ENCODE peak calls at places on chromosomes 6 and 20, in five cellular contexts. One of them, this sample, is unnamed.

GRCh38 chr20:44083220-44083933 is 103.6 kb downstream of the JPH2 start:
- DNase-seq in IMR-90: peak; percentile 58
- DNase-seq in MM.1S: no peak
- DNase-seq in hepatocyte: peak; percentile 36
- DNase-seq in OCI-LY7: no peak
- DNase-seq in this sample: no peak

GRCh38 chr20:62921119-62921687 is 5.1 kb downstream of the DIDO1 start:
- DNase-seq in IMR-90: peak; percentile 53
- DNase-seq in hepatocyte: peak; percentile 85
- DNase-seq in OCI-LY7: peak; percentile 64
- DNase-seq in MM.1S: peak; percentile 16
- DNase-seq in this sample: peak; percentile 85

GRCh38 chr20:20498081-20498861 is 130.4 kb downstream of the INSM1 start:
- DNase-seq in MM.1S: no peak
- DNase-seq in hepatocyte: no peak
- DNase-seq in IMR-90: peak; percentile 82
- DNase-seq in OCI-LY7: no peak
- DNase-seq in this sample: peak; percentile 60

GRCh38 chr6:87473419-87473903 is 687 bp downstream of the SLC35A1 start:
- DNase-seq in MM.1S: peak; percentile 60
- DNase-seq in IMR-90: peak; percentile 44
- DNase-seq in hepatocyte: peak; percentile 75
- DNase-seq in OCI-LY7: peak; percentile 73
- DNase-seq in this sample: peak; percentile 39

GRCh38 chr6:11163932-11164331 is 52.4 kb upstream of the ERVFRD-1 start:
- DNase-seq in IMR-90: no peak
- DNase-seq in MM.1S: no peak
- DNase-seq in OCI-LY7: no peak
- DNase-seq in hepatocyte: no peak
- DNase-seq in this sample: no peak

GRCh38 chr20:63167918-63168520 is 47.9 kb downstream of the YTHDF1 start:
- DNase-seq in MM.1S: no peak
- DNase-seq in OCI-LY7: no peak
- DNase-seq in IMR-90: no peak
- DNase-seq in hepatocyte: no peak
- DNase-seq in this sample: no peak

GRCh38 chr6:124888581-124889371 is 73.5 kb upstream of the RNF217 start:
- DNase-seq in hepatocyte: no peak
- DNase-seq in OCI-LY7: no peak
- DNase-seq in IMR-90: peak; percentile 3
- DNase-seq in MM.1S: no peak
- DNase-seq in this sample: no peak

GRCh38 chr20:33667245-33668086 is 723 bp downstream of the ACTL10 start:
- DNase-seq in hepatocyte: no peak
- DNase-seq in MM.1S: peak; percentile 82
- DNase-seq in IMR-90: peak; percentile 54
- DNase-seq in OCI-LY7: peak; percentile 54
- DNase-seq in this sample: no peak

GRCh38 chr6:29651413-29652197 is 5.3 kb upstream of the MOG start:
- DNase-seq in IMR-90: peak; percentile 37
- DNase-seq in OCI-LY7: peak; percentile 55
- DNase-seq in MM.1S: peak; percentile 46
- DNase-seq in hepatocyte: peak; percentile 52
- DNase-seq in this sample: peak; percentile 21

GRCh38 chr20:14189794-14190402 is 147.5 kb downstream of the FLRT3 start:
- DNase-seq in MM.1S: peak; percentile 46
- DNase-seq in IMR-90: peak; percentile 62
- DNase-seq in hepatocyte: peak; percentile 67
- DNase-seq in OCI-LY7: peak; percentile 1
- DNase-seq in this sample: peak; percentile 25

GRCh38 chr20:7217606-7218005 is 450.1 kb downstream of the BMP2 start:
- DNase-seq in MM.1S: no peak
- DNase-seq in hepatocyte: no peak
- DNase-seq in OCI-LY7: no peak
- DNase-seq in IMR-90: no peak
- DNase-seq in this sample: no peak
- H2AFZ ChIP-seq in MM.1S: no peak overlapping the region
- H2AFZ ChIP-seq in hepatocyte: no peak overlapping the region
- H2AFZ ChIP-seq in OCI-LY7: no peak overlapping the region
- H2AFZ ChIP-seq in IMR-90: no peak overlapping the region
- H2AFZ ChIP-seq in this sample: no peak overlapping the region

GRCh38 chr6:53718597-53719460 is 53.3 kb upstream of the KLHL31 start:
- DNase-seq in hepatocyte: peak; percentile 89
- DNase-seq in IMR-90: peak; percentile 75
- DNase-seq in OCI-LY7: peak; percentile 71
- DNase-seq in MM.1S: peak; percentile 88
- DNase-seq in this sample: peak; percentile 85
- H2AFZ ChIP-seq in hepatocyte: no peak overlapping the region
- H2AFZ ChIP-seq in IMR-90: no peak overlapping the region
- H2AFZ ChIP-seq in OCI-LY7: no peak overlapping the region
- H2AFZ ChIP-seq in MM.1S: peak overlapping the region; percentile 55
- H2AFZ ChIP-seq in this sample: no peak overlapping the region

DNA sequence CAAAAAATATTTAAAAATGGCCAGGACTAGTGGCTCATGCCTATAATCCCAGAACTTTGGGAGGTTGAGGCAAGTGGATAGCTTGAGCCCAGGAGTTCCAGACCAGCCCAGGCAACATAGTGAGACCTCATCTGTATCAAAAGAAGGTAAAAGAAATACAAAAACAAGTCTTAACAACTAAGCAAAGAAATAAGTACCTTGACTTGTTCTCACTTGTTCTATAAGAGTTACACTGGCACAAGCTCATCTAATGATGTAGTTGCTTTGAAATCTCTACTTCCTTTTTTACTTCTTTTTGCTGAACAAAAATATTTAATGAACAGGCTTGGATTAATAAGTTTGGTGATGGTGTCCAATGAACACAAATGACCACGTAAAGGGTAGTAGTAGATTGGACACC is 72.2 kb downstream of the SGK1 start:
- DNase-seq in OCI-LY7: no peak
- DNase-seq in IMR-90: no peak
- DNase-seq in MM.1S: no peak
- DNase-seq in hepatocyte: no peak
- DNase-seq in this sample: no peak
- H2AFZ ChIP-seq in OCI-LY7: peak overlapping the region; percentile 34
- H2AFZ ChIP-seq in IMR-90: no peak overlapping the region
- H2AFZ ChIP-seq in MM.1S: peak overlapping the region; percentile 17
- H2AFZ ChIP-seq in hepatocyte: no peak overlapping the region
- H2AFZ ChIP-seq in this sample: no peak overlapping the region

GRCh38 chr6:155325700-155326516 is 11.6 kb upstream of the TFB1M start:
- DNase-seq in OCI-LY7: no peak
- DNase-seq in IMR-90: no peak
- DNase-seq in MM.1S: no peak
- DNase-seq in hepatocyte: no peak
- DNase-seq in this sample: peak; percentile 2
- H2AFZ ChIP-seq in OCI-LY7: no peak overlapping the region
- H2AFZ ChIP-seq in IMR-90: no peak overlapping the region
- H2AFZ ChIP-seq in MM.1S: no peak overlapping the region
- H2AFZ ChIP-seq in hepatocyte: no peak overlapping the region
- H2AFZ ChIP-seq in this sample: peak overlapping the region; percentile 63

GRCh38 chr6:84599991-84600390 is 164.4 kb downstream of the TBX18 start:
- DNase-seq in hepatocyte: no peak
- DNase-seq in IMR-90: no peak
- DNase-seq in OCI-LY7: no peak
- DNase-seq in MM.1S: no peak
- DNase-seq in this sample: no peak

GRCh38 chr6:84601366-84601765 is 163.0 kb downstream of the TBX18 start:
- DNase-seq in hepatocyte: no peak
- DNase-seq in MM.1S: no peak
- DNase-seq in OCI-LY7: no peak
- DNase-seq in IMR-90: no peak
- DNase-seq in this sample: no peak

GRCh38 chr6:84606860-84607259 is 157.5 kb downstream of the TBX18 start:
- DNase-seq in hepatocyte: no peak
- DNase-seq in OCI-LY7: no peak
- DNase-seq in IMR-90: no peak
- DNase-seq in MM.1S: no peak
- DNase-seq in this sample: no peak

GRCh38 chr6:84605308-84605707 is 159.1 kb downstream of the TBX18 start:
- DNase-seq in MM.1S: no peak
- DNase-seq in IMR-90: no peak
- DNase-seq in OCI-LY7: no peak
- DNase-seq in hepatocyte: no peak
- DNase-seq in this sample: no peak
- H2AFZ ChIP-seq in MM.1S: no peak overlapping the region
- H2AFZ ChIP-seq in IMR-90: no peak overlapping the region
- H2AFZ ChIP-seq in OCI-LY7: no peak overlapping the region
- H2AFZ ChIP-seq in hepatocyte: no peak overlapping the region
- H2AFZ ChIP-seq in this sample: no peak overlapping the region

DNA sequence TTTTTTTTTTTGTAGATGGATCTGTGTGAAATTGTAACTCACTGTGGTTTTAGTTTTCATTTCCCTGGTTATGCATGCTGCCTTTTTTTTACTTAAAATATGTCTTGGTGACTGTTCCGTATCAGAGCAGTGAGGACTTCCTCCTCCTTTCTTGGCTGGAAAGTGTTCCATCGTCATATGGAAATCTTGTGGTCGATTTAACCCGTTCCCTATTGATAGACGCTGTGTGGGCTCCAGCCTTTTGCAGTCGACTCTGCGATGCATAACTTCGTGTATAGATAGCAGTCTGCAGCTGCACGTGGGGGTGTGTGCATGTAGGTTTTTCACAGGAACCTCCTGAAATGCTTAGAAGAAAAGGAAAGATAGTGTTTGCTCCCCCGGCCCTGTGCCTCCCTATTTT is 28.1 kb upstream of the PNPLA1 start:
- DNase-seq in IMR-90: peak; percentile 46
- DNase-seq in hepatocyte: no peak
- DNase-seq in OCI-LY7: peak; percentile 71
- DNase-seq in MM.1S: no peak
- DNase-seq in this sample: no peak
- H2AFZ ChIP-seq in IMR-90: no peak overlapping the region
- H2AFZ ChIP-seq in hepatocyte: no peak overlapping the region
- H2AFZ ChIP-seq in OCI-LY7: no peak overlapping the region
- H2AFZ ChIP-seq in MM.1S: no peak overlapping the region
- H2AFZ ChIP-seq in this sample: no peak overlapping the region

DNA sequence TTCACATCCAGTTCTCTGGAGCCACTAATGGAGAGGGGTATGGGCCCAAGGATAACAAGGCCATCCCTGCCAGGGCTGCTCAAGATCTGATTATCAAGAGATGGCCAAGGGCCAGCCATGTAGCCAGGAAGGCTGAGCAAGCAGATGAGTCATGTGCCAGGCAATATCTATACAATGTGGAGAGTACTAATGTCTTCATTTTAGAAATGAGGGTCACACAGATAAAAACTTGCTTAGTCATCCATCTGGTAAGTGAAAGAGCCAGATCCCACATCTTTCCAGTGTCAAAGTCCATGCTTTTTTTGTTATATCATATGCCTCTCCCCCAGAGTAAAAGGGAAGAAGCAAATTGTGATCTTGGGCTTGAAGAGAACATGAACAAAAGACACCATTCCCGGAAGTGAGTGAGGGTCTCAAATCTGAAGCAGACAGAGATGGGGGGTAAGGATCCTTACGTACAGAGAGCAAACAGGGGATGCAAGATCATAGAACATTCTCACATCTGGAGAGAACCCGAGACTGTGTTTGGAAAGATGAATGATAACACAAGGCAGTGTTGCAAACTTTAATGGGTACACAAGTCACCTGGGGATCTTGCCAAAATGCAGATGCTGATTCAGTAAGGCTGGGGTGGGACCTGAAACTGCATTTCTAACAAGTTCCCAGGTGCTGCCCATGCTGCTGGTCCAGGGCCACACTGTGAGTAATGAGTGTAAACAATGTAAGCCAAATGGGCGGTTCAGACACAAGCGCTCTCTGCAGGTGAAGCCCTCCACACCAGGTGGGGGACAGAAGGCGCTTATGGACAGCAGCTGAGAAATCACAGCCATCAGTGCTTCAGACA is 20.0 kb upstream of the GSTA3 start:
- DNase-seq in MM.1S: peak; percentile 38
- DNase-seq in IMR-90: peak; percentile 93
- DNase-seq in hepatocyte: peak; percentile 59
- DNase-seq in OCI-LY7: no peak
- DNase-seq in this sample: no peak
- H2AFZ ChIP-seq in MM.1S: no peak overlapping the region
- H2AFZ ChIP-seq in IMR-90: peak overlapping the region; percentile 54
- H2AFZ ChIP-seq in hepatocyte: no peak overlapping the region
- H2AFZ ChIP-seq in OCI-LY7: no peak overlapping the region
- H2AFZ ChIP-seq in this sample: no peak overlapping the region